ENCODE peak calls at places on chromosomes 6 and 20, in nine cellular contexts. Z is gastrocnemius medialis, G is tibial nerve, Y is lower lobe of right lung, R is left ventricle myocardium inferior, C is GM23248, T is neural progenitor cell, L is heart right ventricle, H is left lung. D is an unnamed sample. For H3K9me3, the result is how much of the 10 kb centered on the place peaks cover.

GRCh38 chr6:122789862-122790739 is 1.0 kb downstream of the SMPDL3A start:
- DNase-seq in Z (no peak), G (peak), Y (no peak), R (peak), C (peak), T (peak), L (peak), H (no peak), D (no peak)

GRCh38 chr6:151255811-151256210 is 16.0 kb downstream of the AKAP12 start:
- DNase-seq in Z (no peak), G (no peak), Y (no peak), R (no peak), C (no peak), T (no peak), L (no peak), H (no peak), D (no peak)

GRCh38 chr20:32091888-32092346 is 17.6 kb upstream of the TM9SF4 start:
- DNase-seq in Z (peak), G (peak), Y (peak), R (peak), C (peak), T (peak), L (peak), H (peak), D (peak)

GRCh38 chr20:39112196-39112743 is 150.1 kb downstream of the DHX35 start:
- DNase-seq in Z (peak), G (no peak), Y (no peak), R (no peak), C (peak), T (peak), L (peak), H (no peak), D (no peak)

GRCh38 chr6:2858678-2859324 is 17.1 kb upstream of the SERPINB1 start:
- DNase-seq in Z (no peak), G (no peak), Y (no peak), R (no peak), C (no peak), T (no peak), L (no peak), H (no peak), D (peak)

GRCh38 chr6:71602385-71602949 is 283.9 kb upstream of the RIMS1 start:
- DNase-seq in Z (no peak), G (no peak), Y (no peak), R (no peak), C (peak), T (no peak), L (no peak), H (no peak), D (no peak)

GRCh38 chr6:6256881-6257280 is 63.6 kb downstream of the F13A1 start:
- DNase-seq in Z (no peak), G (no peak), Y (no peak), R (no peak), C (no peak), T (peak), L (no peak), H (no peak), D (no peak)

GRCh38 chr20:24370249-24370648 is 99.2 kb upstream of the SYNDIG1 start:
- DNase-seq in Z (no peak), G (no peak), Y (no peak), R (no peak), C (no peak), T (no peak), L (no peak), H (no peak), D (no peak)

GRCh38 chr6:23316131-23316530 is 746.8 kb downstream of the HDGFL1 start:
- DNase-seq in Z (no peak), G (no peak), Y (no peak), R (no peak), C (no peak), T (no peak), L (no peak), H (no peak), D (no peak)

GRCh38 chr6:10411915-10412164 is 3.0 kb downstream of the TFAP2A start:
- DNase-seq in Z (no peak), G (no peak), Y (peak), R (no peak), C (no peak), T (no peak), L (no peak), H (no peak), D (no peak)

GRCh38 chr6:33126101-33126714 is 50.4 kb downstream of the HLA-DPB1 start:
- DNase-seq in Z (peak), G (peak), Y (peak), R (peak), C (peak), T (peak), L (peak), H (peak), D (peak)

GRCh38 chr6:154440022-154440421 is 70.5 kb downstream of the CNKSR3 start:
- DNase-seq in Z (no peak), G (no peak), Y (no peak), R (no peak), C (no peak), T (no peak), L (no peak), H (no peak), D (no peak)

GRCh38 chr20:49281913-49282467 is 4.1 kb upstream of the ZNFX1 start:
- DNase-seq in Z (no peak), G (no peak), Y (no peak), R (no peak), C (no peak), T (no peak), L (no peak), H (no peak), D (no peak)
- H3K9me3 ChIP-seq in Z (under half), G (under half), Y (under half), R (half or more), C (under half), T (under half), L (half or more), H (under half), D (half or more)

DNA sequence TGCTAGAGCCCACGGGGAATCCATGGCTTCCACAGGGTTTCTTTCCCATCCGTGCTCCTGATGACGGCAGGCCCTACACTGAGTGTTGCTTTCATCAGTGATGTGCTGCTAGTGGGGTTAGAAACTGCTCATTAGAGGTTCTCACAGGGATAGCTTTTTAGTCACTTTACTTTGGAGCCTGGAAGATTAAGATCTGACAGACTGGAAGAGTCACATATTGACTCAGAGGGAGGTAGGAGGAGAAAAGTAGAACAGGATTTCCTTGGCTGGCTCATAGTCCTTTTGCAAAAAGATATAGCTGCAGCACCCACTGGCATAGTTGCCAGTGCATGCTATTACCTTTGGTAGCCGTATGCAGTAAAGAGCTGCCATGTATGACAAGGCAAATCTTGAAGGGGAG is 890.3 kb downstream of the C6orf118 start:
- DNase-seq in Z (no peak), G (no peak), Y (no peak), R (no peak), C (peak), T (no peak), L (no peak), H (no peak), D (no peak)
- H3K9me3 ChIP-seq in Z (under half), G (under half), Y (under half), R (under half), C (under half), T (under half), L (under half), H (under half), D (under half)

DNA sequence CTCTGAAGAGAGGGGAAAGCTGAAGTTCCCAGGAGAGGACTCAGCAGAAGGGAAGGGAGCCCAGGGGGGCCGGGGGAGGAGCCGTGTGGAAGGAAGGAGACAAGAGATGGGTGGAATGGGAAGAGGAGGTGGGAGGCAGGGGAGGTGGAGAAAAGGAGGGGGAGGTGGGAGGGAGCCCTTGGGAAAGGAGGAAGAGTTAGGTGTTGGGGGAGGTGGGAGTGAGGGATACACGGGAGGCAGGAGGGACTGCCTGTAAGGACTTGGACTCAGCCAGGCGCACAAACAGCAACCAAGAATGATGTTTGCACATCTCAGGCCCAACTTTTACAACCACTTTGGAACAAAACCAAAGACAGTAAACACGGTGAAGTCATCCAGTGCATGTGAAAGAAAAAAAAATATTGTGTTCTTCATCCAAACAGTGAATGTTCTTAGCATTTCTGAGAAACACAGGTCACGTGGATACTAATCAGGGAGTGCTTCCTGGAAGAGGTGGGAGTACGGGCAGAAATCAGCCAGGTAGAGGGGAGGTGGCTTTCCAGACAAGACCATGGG is 17.4 kb upstream of the LSM14B start:
- DNase-seq in Z (no peak), G (no peak), Y (no peak), R (no peak), C (peak), T (no peak), L (no peak), H (no peak), D (no peak)
- H3K9me3 ChIP-seq in Z (under half), G (under half), Y (under half), R (half or more), C (under half), T (under half), L (under half), H (under half), D (under half)

GRCh38 chr6:144027927-144028587 is 20.0 kb upstream of the PLAGL1 start:
- DNase-seq in Z (no peak), G (no peak), Y (no peak), R (no peak), C (no peak), T (no peak), L (no peak), H (no peak), D (no peak)
- H3K9me3 ChIP-seq in Z (under half), G (under half), Y (under half), R (under half), C (under half), T (under half), L (under half), H (under half), D (under half)

GRCh38 chr20:56259948-56260347 is 11.4 kb downstream of the MC3R start:
- DNase-seq in Z (no peak), G (no peak), Y (no peak), R (no peak), C (no peak), T (no peak), L (no peak), H (no peak), D (no peak)
- H3K9me3 ChIP-seq in Z (under half), G (under half), Y (under half), R (under half), C (under half), T (under half), L (under half), H (under half), D (under half)